ENCODE peak calls at places on chromosomes 3 and 15, in four cellular contexts. X, S, Z and O are unnamed samples. For H4K20me1, the result is how much of the 10 kb centered on the place peaks cover.

GRCh38 chr3:49724586-49724985 is 835 bp upstream of the GMPPB start:
- DNase-seq in X (peak), S (peak), Z (peak), O (peak)

GRCh38 chr3:102141913-102142210 is 292.5 kb downstream of the NFKBIZ start:
- DNase-seq in X (no peak), S (no peak), Z (no peak), O (no peak)

GRCh38 chr3:35908366-35909232 is 269.3 kb downstream of the ARPP21 start:
- DNase-seq in X (peak), S (peak), Z (peak), O (peak)

GRCh38 chr15:27214032-27214431 is 243.1 kb downstream of the GABRG3 start:
- DNase-seq in X (no peak), S (no peak), Z (no peak), O (no peak)

GRCh38 chr15:79475312-79475711 is 43.2 kb downstream of the MINAR1 start:
- DNase-seq in X (no peak), S (peak), Z (no peak), O (no peak)

GRCh38 chr15:38486946-38487345 is 33.0 kb downstream of the FAM98B start:
- DNase-seq in X (no peak), S (peak), Z (no peak), O (no peak)

GRCh38 chr3:9276761-9277370 is 27.4 kb upstream of the SRGAP3 start:
- DNase-seq in X (no peak), S (no peak), Z (no peak), O (no peak)

GRCh38 chr15:88918738-88919137 is 5.6 kb upstream of the MFGE8 start:
- DNase-seq in X (no peak), S (peak), Z (no peak), O (no peak)

GRCh38 chr15:77846360-77846759 is 213.6 kb upstream of the LINGO1 start:
- DNase-seq in X (no peak), S (no peak), Z (no peak), O (no peak)

GRCh38 chr3:126133606-126134005 is 46.8 kb downstream of the ALDH1L1 start:
- DNase-seq in X (no peak), S (no peak), Z (no peak), O (no peak)

GRCh38 chr3:112018712-112019111 is 15.8 kb upstream of the TMPRSS7 start:
- DNase-seq in X (no peak), S (no peak), Z (no peak), O (no peak)

GRCh38 chr3:24220859-24221657 is 273.6 kb downstream of the THRB start:
- DNase-seq in X (no peak), S (peak), Z (no peak), O (no peak)

GRCh38 chr15:91308209-91308608 is 208.2 kb downstream of the SV2B start:
- DNase-seq in X (no peak), S (no peak), Z (peak), O (no peak)

GRCh38 chr3:138673641-138674040 is 65.1 kb downstream of the FAIM start:
- DNase-seq in X (no peak), S (peak), Z (no peak), O (no peak)

GRCh38 chr15:64205202-64205601 is 42.4 kb upstream of the PPIB start:
- DNase-seq in X (no peak), S (no peak), Z (no peak), O (no peak)

GRCh38 chr15:64213646-64214045 is 50.8 kb upstream of the PPIB start:
- DNase-seq in X (no peak), S (peak), Z (no peak), O (no peak)

GRCh38 chr15:64211696-64212095 is 48.9 kb upstream of the PPIB start:
- DNase-seq in X (no peak), S (no peak), Z (no peak), O (no peak)

DNA sequence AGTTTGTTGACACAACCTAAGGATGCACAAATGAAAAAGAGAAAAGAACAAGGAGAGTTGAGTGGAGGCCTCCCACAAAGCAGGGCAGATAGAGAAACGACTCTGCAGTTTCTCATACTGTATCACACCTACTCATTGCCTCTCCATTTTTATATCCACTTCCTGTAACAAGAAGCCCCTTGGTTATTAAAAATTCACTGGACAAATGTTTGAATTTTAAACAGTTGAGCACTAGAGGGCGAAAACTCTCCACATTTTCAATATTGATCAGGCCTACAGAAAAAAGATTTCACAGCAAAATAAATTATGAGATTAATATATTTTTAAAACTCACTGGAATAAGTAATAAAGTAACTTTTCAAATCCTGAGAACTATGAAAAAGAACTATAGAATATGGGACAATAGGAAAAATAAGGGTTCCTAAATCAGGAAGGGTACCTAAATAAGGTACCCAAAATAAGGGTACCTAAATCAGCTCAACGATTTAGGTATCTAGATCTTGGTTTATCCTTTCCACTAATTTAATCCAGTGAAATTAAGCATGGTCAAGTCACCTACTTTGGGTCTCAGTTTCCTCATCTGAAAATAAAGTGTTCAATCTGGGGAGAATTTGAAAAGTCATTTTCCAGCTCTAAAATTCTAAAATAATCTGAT is 47.0 kb upstream of the PPIB start:
- DNase-seq in X (peak), S (peak), Z (no peak), O (peak)
- H4K20me1 ChIP-seq in X (under half), S (under half), Z (under half), O (under half)

DNA sequence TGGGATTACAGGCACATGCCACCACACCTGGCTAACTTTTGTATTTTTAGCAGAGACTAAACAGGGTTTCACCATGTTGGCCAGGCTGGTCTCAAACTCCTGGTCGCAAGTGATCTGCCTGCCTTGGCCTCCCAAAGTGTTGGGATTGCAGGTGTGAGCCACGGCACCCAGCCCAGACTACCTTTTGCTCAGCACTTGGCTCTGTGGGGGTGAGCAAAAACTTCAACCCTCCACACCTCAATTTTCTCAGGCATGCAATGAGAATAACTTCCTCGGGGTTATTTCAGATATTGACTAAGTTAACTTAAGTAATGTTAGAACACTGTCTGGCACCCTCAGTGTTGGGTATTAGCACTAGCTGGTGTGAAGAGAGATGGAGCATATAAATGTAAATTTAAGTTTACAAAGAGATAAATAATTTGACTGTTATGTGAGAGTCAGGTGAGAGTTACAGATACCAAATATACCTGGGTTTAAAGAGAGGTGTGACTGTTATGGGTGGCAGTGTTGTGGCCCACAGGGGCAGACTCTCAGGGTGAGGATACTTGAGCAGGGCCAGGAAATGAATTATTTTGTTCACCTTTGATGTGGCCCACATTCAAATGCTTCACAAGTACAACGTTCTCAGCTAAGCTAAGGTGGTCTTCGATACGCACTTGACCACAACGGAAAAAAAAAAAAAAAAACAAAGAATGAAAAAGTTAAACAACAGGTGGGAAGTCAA is 29.0 kb downstream of the CPOX start:
- DNase-seq in X (no peak), S (no peak), Z (peak), O (no peak)
- H3K4me2 ChIP-seq in X (no peak), S (no peak), Z (no peak), O (no peak)

DNA sequence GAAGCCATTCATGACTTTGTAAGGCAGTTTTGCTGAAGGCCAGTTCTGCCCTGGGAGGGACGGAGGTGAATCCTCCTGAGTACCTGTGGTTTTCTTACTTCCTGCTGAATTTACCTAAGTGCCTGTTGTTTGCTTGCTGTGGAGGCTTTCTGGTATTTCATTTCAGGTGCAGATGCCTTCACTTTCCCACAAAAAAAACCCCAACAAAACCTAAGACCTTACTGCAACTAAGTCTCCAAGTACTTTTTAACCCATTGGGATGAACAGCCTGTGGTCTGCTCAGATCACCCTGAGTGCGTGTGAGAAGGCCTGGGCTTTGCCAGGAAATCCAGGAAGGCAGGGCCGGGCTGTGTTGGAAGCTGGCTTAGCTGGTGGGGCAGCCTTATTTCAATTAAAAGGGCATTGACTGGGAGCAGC is 65.3 kb downstream of the IGF1R start:
- DNase-seq in X (no peak), S (no peak), Z (no peak), O (no peak)
- H4K20me1 ChIP-seq in X (under half), S (half or more), Z (half or more), O (under half)

DNA sequence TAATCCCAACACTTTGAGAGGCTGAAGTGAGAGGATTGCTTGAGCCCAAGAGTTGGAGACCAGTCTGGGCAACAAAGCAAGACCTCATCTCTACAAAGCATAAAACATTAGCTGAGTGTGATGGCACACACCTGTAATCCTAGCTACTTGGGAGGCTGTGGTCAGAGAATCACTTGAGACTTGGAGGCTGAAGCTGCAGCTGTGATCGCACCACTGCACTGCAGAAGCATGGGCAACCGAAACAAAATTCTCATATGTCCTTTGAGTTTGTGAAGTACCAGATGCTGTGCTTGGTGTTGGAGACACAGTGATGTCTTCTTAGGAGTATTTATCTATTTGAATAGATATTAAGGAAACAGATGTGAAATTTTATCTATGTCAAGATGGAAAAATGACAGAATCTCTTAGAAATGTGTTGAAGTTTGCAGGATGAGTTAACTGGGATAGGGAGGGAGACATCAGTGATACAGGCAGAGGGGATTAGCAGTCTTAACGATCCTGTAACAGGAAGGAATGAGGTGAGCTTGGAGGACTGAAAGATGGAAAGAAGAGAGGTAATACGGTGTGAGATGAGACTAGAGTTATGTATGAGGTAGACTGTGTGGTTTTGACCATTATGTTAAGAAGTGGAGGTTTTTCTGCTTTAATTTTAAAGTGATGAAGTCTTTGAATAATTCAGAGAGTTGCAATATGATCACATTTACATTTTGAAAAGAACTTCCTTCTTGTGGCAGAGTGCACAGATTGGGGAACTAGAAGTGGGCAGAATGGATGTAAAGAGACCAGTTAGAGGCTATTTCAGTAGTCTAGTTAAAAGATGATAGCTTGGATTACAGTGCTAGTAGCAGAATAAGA is 40.1 kb downstream of the STT3B start:
- DNase-seq in X (no peak), S (no peak), Z (peak), O (peak)
- H3K4me2 ChIP-seq in X (no peak), S (no peak), Z (no peak), O (peak)

GRCh38 chr15:57057134-57057930 is 138.9 kb downstream of the TCF12 start:
- DNase-seq in X (no peak), S (no peak), Z (no peak), O (no peak)

GRCh38 chr15:57061281-57061680 is 142.8 kb downstream of the TCF12 start:
- DNase-seq in X (no peak), S (no peak), Z (no peak), O (no peak)

GRCh38 chr15:57061696-57062095 is 143.3 kb downstream of the TCF12 start:
- DNase-seq in X (no peak), S (peak), Z (no peak), O (no peak)

GRCh38 chr15:57064033-57064432 is 145.6 kb downstream of the TCF12 start:
- DNase-seq in X (no peak), S (peak), Z (no peak), O (no peak)

DNA sequence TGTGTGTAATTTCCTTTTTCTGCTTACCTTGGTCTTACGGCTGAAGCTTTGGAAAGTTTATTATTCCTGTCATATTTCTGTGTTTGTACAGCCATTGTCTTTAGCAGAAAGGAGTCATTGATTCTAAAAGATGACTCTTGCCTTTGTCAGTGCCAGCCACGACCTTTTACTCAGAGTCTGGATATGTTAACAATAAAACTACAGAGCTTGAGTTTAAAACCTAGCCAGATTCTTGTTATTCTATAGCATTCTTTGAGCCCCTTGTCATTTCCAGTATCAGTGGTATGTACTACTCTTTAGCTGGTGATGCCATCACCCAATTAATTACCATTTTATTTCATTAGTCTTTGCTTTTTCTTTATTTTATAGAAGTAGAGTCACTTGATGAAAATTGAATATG is 142.4 kb downstream of the TCF12 start:
- DNase-seq in X (no peak), S (peak), Z (no peak), O (no peak)
- H4K20me1 ChIP-seq in X (under half), S (under half), Z (under half), O (under half)

GRCh38 chr15:68113273-68113672 is 59.2 kb downstream of the PIAS1 start:
- DNase-seq in X (peak), S (peak), Z (no peak), O (no peak)
- H3K4me2 ChIP-seq in X (peak), S (peak), Z (peak), O (peak)

GRCh38 chr3:185726254-185726967 is 98.4 kb downstream of the IGF2BP2 start:
- DNase-seq in X (no peak), S (no peak), Z (no peak), O (no peak)
- H4K20me1 ChIP-seq in X (under half), S (half or more), Z (under half), O (under half)

GRCh38 chr3:108036401-108036800 is 54.4 kb downstream of the CD47 start:
- DNase-seq in X (no peak), S (no peak), Z (no peak), O (no peak)
- H3K4me2 ChIP-seq in X (no peak), S (no peak), Z (no peak), O (no peak)

DNA sequence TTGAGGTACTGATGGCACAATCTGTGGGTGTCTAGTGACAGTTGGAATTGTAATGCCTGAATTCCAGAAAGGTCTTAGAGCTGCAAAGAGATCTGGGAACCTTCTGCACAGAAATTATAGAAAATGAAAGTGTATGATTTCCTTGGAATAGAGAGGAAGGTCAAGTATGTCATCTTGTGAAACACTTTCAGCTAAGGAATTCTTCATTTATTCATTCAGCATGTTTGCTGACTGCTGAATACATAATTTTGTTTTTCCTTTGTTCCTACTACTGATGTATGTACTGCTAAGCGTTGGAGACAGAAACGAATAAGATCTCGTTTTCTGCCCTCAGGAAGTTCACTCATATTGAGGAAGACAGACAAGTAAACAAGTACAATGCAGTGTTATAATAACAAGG is 14.4 kb upstream of the IL20RB start:
- DNase-seq in X (no peak), S (no peak), Z (no peak), O (no peak)
- H4K20me1 ChIP-seq in X (under half), S (under half), Z (under half), O (under half)

DNA sequence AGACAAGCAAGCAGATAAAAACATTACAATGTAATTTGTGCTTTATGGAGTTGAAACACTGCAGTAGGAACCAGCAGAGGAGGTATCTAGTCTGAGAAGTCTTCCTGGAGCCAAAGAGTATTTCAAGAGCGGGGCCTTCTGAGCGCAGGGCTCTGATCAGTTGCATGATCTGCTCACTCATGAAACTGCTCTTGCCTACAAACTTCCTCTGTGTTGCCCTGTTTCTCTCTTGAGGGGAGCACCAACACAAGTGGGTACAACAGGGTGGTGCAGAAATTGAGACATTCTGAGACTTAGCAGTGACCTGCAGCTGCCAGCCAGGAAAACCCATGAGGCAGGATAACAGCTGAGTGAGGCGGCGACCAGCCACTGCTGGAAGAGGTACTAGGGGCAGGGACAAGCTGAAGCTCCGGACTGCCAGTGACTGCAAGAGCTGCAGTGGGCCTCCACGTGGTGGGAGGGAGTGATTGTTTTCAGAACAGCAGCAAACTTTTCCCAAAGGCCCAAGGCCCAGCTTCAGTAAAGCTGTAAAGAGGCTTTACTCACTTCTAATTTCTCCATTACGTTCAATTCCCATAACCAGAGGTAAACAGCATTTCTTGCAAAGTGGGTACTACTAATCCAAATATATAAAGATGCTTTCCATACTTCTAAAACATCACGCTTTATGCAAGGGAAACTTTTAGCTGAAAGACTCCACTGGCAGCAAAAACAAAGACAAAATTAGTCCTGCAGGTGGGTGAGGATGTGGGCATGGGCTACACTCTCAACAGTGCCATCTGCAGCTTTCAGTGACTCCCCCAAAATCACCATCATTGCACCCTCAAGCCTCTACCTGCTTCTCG is 69.0 kb upstream of the LPP start:
- DNase-seq in X (no peak), S (no peak), Z (no peak), O (peak)
- H3K4me2 ChIP-seq in X (no peak), S (no peak), Z (no peak), O (peak)